ENCODE peak calls at places on chromosomes 5 and 9, in four cellular contexts. S, V, L and U are unnamed samples.

GRCh38 chr5:116507051-116507537 is 67.5 kb downstream of the SEMA6A start:
- DNase-seq in S (no peak), V (no peak), L (no peak), U (no peak)

GRCh38 chr9:18606831-18607230 is 132.9 kb downstream of the ADAMTSL1 start:
- DNase-seq in S (peak; percentile 73), V (no peak), L (no peak), U (no peak)

GRCh38 chr5:176625966-176626875 is 4.1 kb downstream of the SNCB start:
- DNase-seq in S (no peak), V (no peak), L (peak; percentile 79), U (no peak)

GRCh38 chr5:127968998-127969397 is 114.6 kb upstream of the SLC12A2 start:
- DNase-seq in S (no peak), V (no peak), L (no peak), U (no peak)

GRCh38 chr5:96481396-96481795 is 48.3 kb upstream of the PCSK1 start:
- DNase-seq in S (no peak), V (no peak), L (no peak), U (no peak)

GRCh38 chr9:93677641-93678136 is 101.3 kb downstream of the PHF2 start:
- DNase-seq in S (no peak), V (no peak), L (no peak), U (no peak)

GRCh38 chr9:136791466-136792276 is 527 bp downstream of the TMEM141 start:
- DNase-seq in S (no peak), V (peak; percentile 86), L (peak; percentile 65), U (peak; percentile 65)

GRCh38 chr9:93594041-93594756 is 17.8 kb downstream of the PHF2 start:
- DNase-seq in S (no peak), V (no peak), L (no peak), U (no peak)

GRCh38 chr9:125966959-125967711 is 220.0 kb downstream of the PBX3 start:
- DNase-seq in S (peak; percentile 10), V (no peak), L (no peak), U (no peak)

GRCh38 chr9:136543280-136543679 is 2.6 kb downstream of the NOTCH1 start:
- DNase-seq in S (no peak), V (no peak), L (no peak), U (no peak)

GRCh38 chr5:14557840-14558239 is 23.8 kb upstream of the OTULINL start:
- DNase-seq in S (no peak), V (no peak), L (no peak), U (no peak)

GRCh38 chr9:126965541-126966428 is 51.2 kb downstream of the RALGPS1 start:
- DNase-seq in S (peak; percentile 39), V (peak; percentile 44), L (peak; percentile 55), U (no peak)

GRCh38 chr5:132260714-132261615 is 3.5 kb downstream of the PDLIM4 start:
- DNase-seq in S (peak; percentile 98), V (no peak), L (peak; percentile 80), U (no peak)

GRCh38 chr9:136799079-136799853 is 3.1 kb downstream of the CCDC183 start:
- DNase-seq in S (no peak), V (no peak), L (peak; percentile 48), U (no peak)

GRCh38 chr5:131466171-131466766 is 168.8 kb downstream of the RAPGEF6 start:
- DNase-seq in S (peak; percentile 94), V (no peak), L (peak; percentile 49), U (peak; percentile 5)

GRCh38 chr5:36712719-36713118 is 106.3 kb downstream of the SLC1A3 start:
- DNase-seq in S (no peak), V (no peak), L (no peak), U (no peak)

GRCh38 chr5:152329191-152329590 is 75.9 kb downstream of the NMUR2 start:
- DNase-seq in S (no peak), V (no peak), L (no peak), U (no peak)

GRCh38 chr5:151741678-151742423 is 16.6 kb downstream of the ATOX1 start:
- DNase-seq in S (peak; percentile 89), V (no peak), L (peak; percentile 89), U (peak; percentile 79)

GRCh38 chr5:168076561-168076991 is 214.9 kb upstream of the WWC1 start:
- DNase-seq in S (no peak), V (no peak), L (peak; percentile 25), U (no peak)

GRCh38 chr5:74028976-74029375 is 403.0 kb downstream of the ARHGEF28 start:
- DNase-seq in S (peak; percentile 36), V (no peak), L (no peak), U (no peak)

GRCh38 chr9:99296375-99296951 is 74.4 kb downstream of the SEC61B start:
- DNase-seq in S (no peak), V (no peak), L (no peak), U (no peak)

GRCh38 chr9:100029246-100029645 is 69.6 kb downstream of the ERP44 start:
- DNase-seq in S (no peak), V (peak; percentile 30), L (no peak), U (no peak)

GRCh38 chr5:173458819-173459218 is 130.6 kb upstream of the STC2 start:
- DNase-seq in S (peak; percentile 28), V (no peak), L (peak; percentile 55), U (no peak)

GRCh38 chr5:127472700-127473099 is 44.7 kb upstream of the PRRC1 start:
- DNase-seq in S (no peak), V (no peak), L (no peak), U (no peak)

GRCh38 chr5:11385901-11386293 is 518.3 kb downstream of the CTNND2 start:
- DNase-seq in S (no peak), V (no peak), L (no peak), U (no peak)

GRCh38 chr5:317086-317811 is 4.3 kb upstream of the AHRR start:
- DNase-seq in S (peak; percentile 57), V (no peak), L (peak; percentile 73), U (no peak)

GRCh38 chr5:50889790-50890189 is 223.4 kb downstream of the PARP8 start:
- DNase-seq in S (no peak), V (no peak), L (no peak), U (no peak)

GRCh38 chr9:87213948-87214347 is 266.6 kb upstream of the GAS1 start:
- DNase-seq in S (peak; percentile 53), V (no peak), L (no peak), U (no peak)

GRCh38 chr5:131109540-131110255 is 55.4 kb downstream of the HINT1 start:
- DNase-seq in S (peak; percentile 17), V (peak; percentile 58), L (peak; percentile 64), U (no peak)

GRCh38 chr5:54792611-54793404 is 192.6 kb downstream of the ESM1 start:
- DNase-seq in S (peak; percentile 29), V (no peak), L (peak; percentile 41), U (no peak)

GRCh38 chr5:105150324-105150723 is 1587.7 kb upstream of the NUDT12 start:
- DNase-seq in S (no peak), V (no peak), L (no peak), U (no peak)

GRCh38 chr5:76602094-76602726 is 21.0 kb downstream of the F2RL2 start:
- DNase-seq in S (peak; percentile 30), V (no peak), L (peak; percentile 32), U (no peak)

GRCh38 chr5:9082996-9083395 is 462.9 kb downstream of the SEMA5A start:
- DNase-seq in S (no peak), V (no peak), L (no peak), U (no peak)

DNA sequence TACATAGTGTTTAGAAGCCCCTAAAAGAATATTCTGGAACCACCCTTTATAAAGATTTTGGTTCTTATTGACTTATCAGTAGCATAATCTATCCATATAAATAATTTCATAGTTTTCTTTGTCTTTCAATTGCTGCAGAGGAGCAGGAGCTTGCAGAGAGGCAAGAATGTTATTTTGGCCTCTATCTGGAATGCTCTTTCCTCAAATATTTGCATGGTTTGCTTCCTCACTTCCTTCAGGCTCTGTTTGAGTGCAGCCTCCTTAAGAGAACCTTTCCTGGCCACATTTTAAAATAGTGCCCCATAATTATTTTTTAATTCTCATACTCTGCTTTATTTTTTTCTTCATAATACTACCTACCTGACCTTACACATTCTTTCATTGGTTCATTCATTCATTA is 1.5 kb downstream of the C5 start:
- DNase-seq in S (peak; percentile 59), V (no peak), L (peak; percentile 33), U (no peak)
- H3K4me3 ChIP-seq in S (no peak overlapping the region), V (no peak overlapping the region), L (no peak overlapping the region), U (no peak overlapping the region)

DNA sequence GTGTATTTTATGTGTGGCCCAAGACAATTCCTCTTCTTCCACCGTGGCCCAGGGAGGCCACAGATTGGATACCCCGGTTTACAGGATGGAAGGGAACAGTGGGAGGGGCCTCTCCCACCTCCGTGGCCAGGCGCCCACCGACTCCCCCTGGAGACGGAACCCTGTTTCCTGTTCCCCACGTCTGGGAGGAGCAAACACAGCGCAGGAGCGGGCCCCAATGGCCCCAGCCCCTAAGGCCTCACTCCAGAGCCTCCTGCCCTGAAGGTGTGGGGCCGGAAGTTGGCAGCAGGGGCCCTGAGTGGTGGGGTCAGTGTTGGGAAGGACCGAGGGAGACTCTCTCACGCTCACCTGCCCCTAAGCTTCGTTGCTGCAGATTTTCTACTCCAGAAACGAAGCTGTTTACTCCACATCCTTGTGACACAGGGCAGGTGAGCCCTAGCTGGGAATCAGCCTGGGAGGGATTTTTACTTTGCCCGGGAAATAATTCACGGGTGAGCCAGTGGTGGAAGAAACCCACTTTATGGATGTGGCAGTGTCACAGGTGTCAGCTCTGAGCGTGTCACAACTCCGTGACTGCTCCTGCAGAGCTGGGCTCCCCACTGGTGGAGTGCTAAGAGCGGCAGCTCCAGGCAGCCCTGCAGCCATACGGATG is 77.6 kb upstream of the OLFM1 start:
- DNase-seq in S (no peak), V (no peak), L (no peak), U (no peak)
- H3K9ac ChIP-seq in S (no peak overlapping the region), V (no peak overlapping the region), L (no peak overlapping the region), U (no peak overlapping the region)

DNA sequence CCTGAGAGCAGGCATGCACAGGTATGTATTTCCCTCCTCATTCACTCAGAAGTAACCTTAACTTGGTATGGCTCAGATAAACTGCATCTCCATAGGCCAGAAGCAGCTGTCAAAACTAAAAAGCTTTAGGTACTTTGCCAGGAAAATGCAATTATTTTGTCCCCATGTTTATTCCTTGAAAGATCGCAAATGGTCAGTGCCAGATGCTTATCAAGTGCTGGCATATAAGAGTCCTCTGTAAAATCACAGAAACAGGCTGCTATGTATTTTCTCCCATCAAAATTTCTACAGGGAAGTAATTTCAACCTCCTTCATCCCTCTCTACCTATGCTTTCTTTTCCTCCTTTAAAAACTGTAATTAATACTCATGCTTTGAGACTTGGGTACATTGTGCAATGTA is 12.7 kb downstream of the PCDHAC2 start:
- DNase-seq in S (no peak), V (no peak), L (no peak), U (no peak)
- H3K4me3 ChIP-seq in S (no peak overlapping the region), V (no peak overlapping the region), L (no peak overlapping the region), U (no peak overlapping the region)

GRCh38 chr5:69502375-69503143 is 10.0 kb downstream of the OCLN start:
- DNase-seq in S (peak; percentile 86), V (no peak), L (peak; percentile 42), U (peak; percentile 57)

GRCh38 chr5:69498384-69498783 is 5.8 kb downstream of the OCLN start:
- DNase-seq in S (peak; percentile 52), V (no peak), L (peak; percentile 52), U (no peak)

GRCh38 chr5:69504036-69504435 is 11.4 kb downstream of the OCLN start:
- DNase-seq in S (peak; percentile 22), V (no peak), L (no peak), U (no peak)

GRCh38 chr5:69505306-69505705 is 12.7 kb downstream of the OCLN start:
- DNase-seq in S (no peak), V (no peak), L (no peak), U (no peak)

DNA sequence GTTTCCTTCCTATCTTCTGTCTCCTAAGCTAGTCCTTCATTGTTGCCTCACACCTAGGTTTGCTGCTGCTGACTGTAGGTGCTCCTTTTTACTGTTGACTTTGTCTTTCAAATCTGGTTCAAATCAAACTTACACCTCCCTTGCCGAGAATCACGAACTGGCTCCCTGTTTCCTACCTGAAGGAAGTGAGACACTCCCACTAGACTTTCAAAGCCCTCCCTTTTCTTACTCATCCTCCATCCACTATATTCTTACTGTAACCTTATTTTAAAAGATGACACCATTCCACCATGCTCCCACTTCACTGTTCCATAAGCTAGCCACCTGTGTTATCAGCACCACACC is 10.5 kb downstream of the OCLN start:
- DNase-seq in S (no peak), V (no peak), L (peak; percentile 41), U (no peak)
- H3K9ac ChIP-seq in S (no peak overlapping the region), V (no peak overlapping the region), L (no peak overlapping the region), U (peak overlapping the region; percentile 36)